ENCODE peak calls at places on chromosomes 4 and X, in five cellular contexts. D is GM23248, B is colonic mucosa, G is neuronal stem cell, C is endodermal cell. X is an unnamed sample.

GRCh38 chr4:70842761-70843435 is 3.2 kb upstream of the GRSF1 start:
- DNase-seq in D (no peak), B (no peak), G (no peak), C (no peak), X (no peak)

GRCh38 chr4:142435599-142436235 is 410.4 kb downstream of the INPP4B start:
- DNase-seq in D (no peak), B (no peak), G (peak; percentile 17), C (peak; percentile 91), X (peak; percentile 72)

GRCh38 chrX:43822015-43822414 is 60.2 kb downstream of the MAOB start:
- DNase-seq in D (peak; percentile 45), B (no peak), G (no peak), C (no peak), X (no peak)

GRCh38 chr4:3363411-3364141 is 70.8 kb downstream of the RGS12 start:
- DNase-seq in D (no peak), B (no peak), G (no peak), C (no peak), X (no peak)

GRCh38 chr4:168484626-168485025 is 4.3 kb upstream of the DDX60L start:
- DNase-seq in D (peak; percentile 91), B (no peak), G (no peak), C (no peak), X (no peak)

GRCh38 chr4:8907596-8908205 is 36.1 kb upstream of the HMX1 start:
- DNase-seq in D (no peak), B (no peak), G (no peak), C (peak; percentile 43), X (no peak)

GRCh38 chr4:3079694-3080123 is 5.2 kb downstream of the HTT start:
- DNase-seq in D (no peak), B (no peak), G (no peak), C (no peak), X (no peak)

GRCh38 chr4:105135746-105136145 is 10.9 kb upstream of the TET2 start:
- DNase-seq in D (no peak), B (no peak), G (no peak), C (no peak), X (no peak)

GRCh38 chr4:138249132-138249531 is 7.0 kb upstream of the SLC7A11 start:
- DNase-seq in D (no peak), B (no peak), G (no peak), C (no peak), X (no peak)

GRCh38 chrX:8845060-8845459 is 43.9 kb upstream of the FAM9A start:
- DNase-seq in D (peak; percentile 77), B (no peak), G (no peak), C (no peak), X (no peak)

GRCh38 chr4:74615411-74615810 is 170.5 kb downstream of the AREG start:
- DNase-seq in D (no peak), B (no peak), G (no peak), C (no peak), X (no peak)

GRCh38 chr4:107683873-107684272 is 36.2 kb downstream of the PAPSS1 start:
- DNase-seq in D (no peak), B (no peak), G (no peak), C (no peak), X (no peak)

GRCh38 chr4:14301993-14302392 is 674.5 kb upstream of the BOD1L1 start:
- DNase-seq in D (no peak), B (no peak), G (no peak), C (no peak), X (no peak)

GRCh38 chr4:112751447-112751846 is 114.5 kb downstream of the LARP7 start:
- DNase-seq in D (no peak), B (no peak), G (no peak), C (peak; percentile 86), X (no peak)

GRCh38 chrX:43139645-43140044 is 361.7 kb upstream of the PPP1R2C start:
- DNase-seq in D (no peak), B (no peak), G (no peak), C (no peak), X (no peak)

GRCh38 chr4:38266616-38267015 is 306.4 kb downstream of the PTTG2 start:
- DNase-seq in D (peak; percentile 79), B (peak; percentile 37), G (no peak), C (no peak), X (no peak)

GRCh38 chrX:153725039-153725831 is 579 bp downstream of the ABCD1 start:
- DNase-seq in D (no peak), B (no peak), G (no peak), C (peak; percentile 65), X (no peak)

GRCh38 chr4:121801715-121802075 is 572 bp downstream of the EXOSC9 start:
- DNase-seq in D (no peak), B (no peak), G (no peak), C (no peak), X (no peak)

GRCh38 chrX:65837875-65838549 is 170.6 kb downstream of the MSN start:
- DNase-seq in D (no peak), B (no peak), G (no peak), C (no peak), X (no peak)

GRCh38 chrX:10939384-10939783 is 171.7 kb upstream of the HCCS start:
- DNase-seq in D (no peak), B (no peak), G (no peak), C (no peak), X (no peak)

GRCh38 chrX:13226214-13226613 is 93.6 kb downstream of the ATXN3L start:
- DNase-seq in D (no peak), B (no peak), G (no peak), C (no peak), X (no peak)

GRCh38 chr4:155085843-155086530 is 122.4 kb upstream of the NPY2R start:
- DNase-seq in D (peak; percentile 9), B (no peak), G (no peak), C (no peak), X (no peak)

GRCh38 chr4:164904336-164904735 is 27.4 kb downstream of the APELA start:
- DNase-seq in D (no peak), B (no peak), G (no peak), C (no peak), X (no peak)

GRCh38 chr4:15197005-15197404 is 194.7 kb downstream of the CPEB2 start:
- DNase-seq in D (peak; percentile 64), B (no peak), G (peak; percentile 3), C (peak; percentile 75), X (no peak)

GRCh38 chr4:176359590-176359989 is 39.8 kb downstream of the SPCS3 start:
- DNase-seq in D (peak; percentile 87), B (no peak), G (no peak), C (no peak), X (no peak)

GRCh38 chr4:47566566-47566965 is 81.5 kb downstream of the ATP10D start:
- DNase-seq in D (no peak), B (no peak), G (no peak), C (no peak), X (no peak)

GRCh38 chr4:328729-329128 is 8.9 kb upstream of the ZNF141 start:
- DNase-seq in D (no peak), B (no peak), G (no peak), C (no peak), X (no peak)
- H3K9me3 ChIP-seq in D (no peaks in the 10 kb centered on the region), B (no peaks in the 10 kb centered on the region), G (peaks cover 4% of the 10 kb centered on the region), C (peaks cover 27% of the 10 kb centered on the region), X (peaks cover 11% of the 10 kb centered on the region)

DNA sequence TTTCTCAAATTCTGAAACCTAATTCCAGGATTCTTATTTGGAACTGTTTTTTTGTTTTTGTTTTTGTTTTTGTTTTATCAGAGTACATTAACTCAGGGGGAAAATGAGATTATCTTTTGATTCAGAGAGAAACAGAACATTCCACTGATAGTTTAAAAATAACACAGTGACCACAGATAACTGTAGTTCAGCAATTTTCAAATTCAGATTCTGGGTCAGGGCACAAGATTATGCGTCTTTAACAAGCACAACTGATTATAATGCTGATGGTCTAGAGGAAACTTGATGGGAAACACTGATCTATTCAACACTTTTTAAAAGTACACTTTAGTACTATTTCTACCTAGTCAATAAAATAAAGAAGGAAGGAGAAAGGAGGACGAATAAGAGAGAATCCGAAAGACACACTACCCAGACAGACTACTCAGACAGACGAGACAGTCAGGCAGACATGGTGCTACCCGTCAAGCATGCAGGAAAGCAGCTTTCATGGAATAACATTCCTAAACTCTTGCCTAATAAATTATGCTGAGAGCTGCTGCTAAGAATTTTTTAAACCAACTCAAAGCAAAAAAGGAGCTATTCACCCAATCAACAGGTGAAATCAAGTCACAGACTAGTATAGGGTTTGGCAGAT is 59.0 kb downstream of the APBB2 start:
- DNase-seq in D (peak; percentile 86), B (no peak), G (no peak), C (no peak), X (no peak)
- H3K9ac ChIP-seq in D (peak overlapping the region; percentile 44), B (no peak overlapping the region), G (no peak overlapping the region), C (no peak overlapping the region), X (no peak overlapping the region)

DNA sequence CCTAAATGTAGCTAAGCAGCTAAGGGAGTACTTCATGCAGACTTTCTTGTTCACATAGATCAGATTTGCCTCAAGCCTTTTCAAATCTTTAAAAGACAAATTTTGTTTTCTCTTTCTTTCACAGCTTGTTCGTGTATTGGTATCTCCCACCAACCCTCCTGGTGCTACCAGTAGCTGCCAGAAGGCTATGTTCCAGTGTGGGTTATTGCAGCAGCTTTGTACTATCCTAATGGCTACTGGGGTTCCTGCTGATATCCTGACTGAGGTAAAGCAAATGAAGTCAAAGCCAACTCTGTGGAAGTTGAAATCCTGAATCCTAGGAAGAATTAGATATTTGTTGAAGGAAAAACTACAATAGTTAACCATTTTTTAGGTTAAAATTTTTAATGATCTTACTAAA is 62.6 kb downstream of the USO1 start:
- DNase-seq in D (no peak), B (no peak), G (no peak), C (no peak), X (no peak)
- H3K27ac ChIP-seq in D (no peak overlapping the region), B (no peak overlapping the region), G (no peak overlapping the region), C (no peak overlapping the region), X (no peak overlapping the region)

DNA sequence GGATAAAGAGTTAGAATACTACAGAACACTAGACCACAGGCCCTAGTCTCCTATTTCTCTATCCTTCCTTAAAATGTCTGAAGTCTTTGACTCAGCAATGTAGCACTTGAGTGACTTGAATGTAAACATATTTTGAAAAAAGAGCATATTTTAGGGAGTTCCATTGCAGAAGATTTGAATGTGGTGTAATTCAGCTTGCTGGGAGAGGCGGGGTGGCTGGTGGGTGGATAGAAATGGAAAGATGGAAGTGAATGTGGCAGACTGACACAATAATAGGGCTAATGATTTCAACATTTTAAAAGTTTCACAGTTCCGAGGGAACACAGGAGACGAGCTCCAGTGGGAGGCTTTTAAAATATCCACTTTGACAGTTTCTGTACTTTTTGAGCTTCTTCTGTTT is 144.8 kb downstream of the CHIC2 start:
- DNase-seq in D (peak; percentile 22), B (no peak), G (no peak), C (no peak), X (no peak)
- H3K9me3 ChIP-seq in D (no peaks in the 10 kb centered on the region), B (no peaks in the 10 kb centered on the region), G (peaks cover 1% of the 10 kb centered on the region), C (no peaks in the 10 kb centered on the region), X (no peaks in the 10 kb centered on the region)

DNA sequence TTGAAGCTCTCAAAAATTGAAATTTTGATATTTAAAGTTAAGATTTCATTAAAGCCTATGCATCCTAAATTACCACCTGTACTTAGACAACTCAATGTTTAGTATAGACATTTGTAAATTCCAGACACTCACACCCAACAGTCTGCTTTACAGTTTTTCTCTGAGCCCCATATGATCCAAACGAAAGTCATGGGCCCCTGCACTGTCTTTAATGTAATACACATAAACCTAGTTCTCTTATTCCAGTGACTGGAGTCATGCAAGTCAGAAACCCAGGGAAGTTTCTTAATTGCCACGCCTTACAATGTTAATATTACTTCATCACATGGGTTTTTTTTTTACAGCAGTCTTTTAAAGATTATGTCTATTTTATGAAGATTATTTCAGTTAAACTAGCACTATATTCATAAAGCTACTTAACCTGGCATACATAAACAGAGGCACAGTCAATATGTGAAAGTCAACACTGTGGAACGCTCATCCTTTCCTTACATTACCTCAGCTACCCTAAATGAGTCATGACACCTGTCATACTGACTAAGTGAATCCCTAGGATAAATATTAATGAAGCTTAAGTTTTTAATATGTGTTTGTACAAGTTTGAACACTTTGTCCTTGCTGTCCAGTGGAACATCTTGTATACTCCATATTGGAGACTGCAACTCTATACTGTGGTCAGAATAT is 67.7 kb upstream of the H2AZ1 start:
- DNase-seq in D (no peak), B (no peak), G (no peak), C (no peak), X (no peak)
- H3K9ac ChIP-seq in D (no peak overlapping the region), B (no peak overlapping the region), G (no peak overlapping the region), C (no peak overlapping the region), X (no peak overlapping the region)

X was measured in DND-41.